ENCODE peak calls at places on chromosomes 16 and 17, in six cellular contexts. J, A, O, V, P and S are unnamed samples.

GRCh38 chr17:19534562-19535149 is 1.0 kb downstream of the SLC47A1 start:
- DNase-seq in V (no peak), O (no peak), A (no peak), J (no peak), P (no peak), S (peak; percentile 85)

GRCh38 chr17:45092932-45093430 is 31.9 kb downstream of the NMT1 start:
- DNase-seq in O (peak; percentile 47), J (no peak), P (peak; percentile 95), A (peak; percentile 99), V (peak; percentile 99), S (peak; percentile 99)

GRCh38 chr16:73010150-73010676 is 37.7 kb downstream of the ZFHX3 start:
- DNase-seq in A (no peak), J (no peak), V (no peak), P (no peak), O (no peak), S (no peak)

GRCh38 chr16:59604331-59604730 is 870.2 kb upstream of the GOT2 start:
- DNase-seq in O (no peak), P (no peak), A (peak; percentile 9), V (no peak), J (no peak), S (no peak)

GRCh38 chr17:73066148-73066884 is 26.2 kb downstream of the SLC39A11 start:
- DNase-seq in A (no peak), J (no peak), O (no peak), P (no peak), V (no peak), S (no peak)

GRCh38 chr16:48125888-48126287 is 29.9 kb downstream of the ABCC12 start:
- DNase-seq in A (no peak), O (no peak), P (no peak), V (no peak), J (no peak), S (peak; percentile 28)

GRCh38 chr17:39235555-39236221 is 9.9 kb upstream of the STAC2 start:
- DNase-seq in O (peak; percentile 45), A (peak; percentile 53), P (no peak), V (peak; percentile 92), J (peak; percentile 26), S (peak; percentile 35)

GRCh38 chr17:75260679-75261335 is 599 bp downstream of the GGA3 start:
- DNase-seq in V (no peak), J (peak; percentile 28), P (no peak), A (no peak), O (no peak), S (no peak)

GRCh38 chr17:1487939-1488825 is 4.3 kb downstream of the MYO1C start:
- DNase-seq in V (peak; percentile 74), O (peak; percentile 89), J (peak; percentile 61), P (peak; percentile 91), A (peak; percentile 80), S (peak; percentile 66)

GRCh38 chr17:68381076-68381900 is 76.0 kb downstream of the WIPI1 start:
- DNase-seq in V (no peak), O (no peak), A (peak; percentile 93), P (no peak), J (no peak), S (peak; percentile 96)

GRCh38 chr17:8162232-8162996 is at the start of gene VAMP2:
- DNase-seq in P (peak; percentile 93), J (peak; percentile 83), V (peak; percentile 56), A (peak; percentile 65), O (peak; percentile 78), S (no peak)

GRCh38 chr16:4323845-4324478 is 8.1 kb downstream of the GLIS2 start:
- DNase-seq in O (peak; percentile 51), A (peak; percentile 60), V (peak; percentile 79), J (no peak), P (peak; percentile 80), S (no peak)

GRCh38 chr17:38509008-38509771 is 80.9 kb downstream of the ARHGAP23 start:
- DNase-seq in J (peak; percentile 48), V (peak; percentile 97), A (peak; percentile 91), P (peak; percentile 88), O (peak; percentile 74), S (peak; percentile 77)

GRCh38 chr16:10616395-10616743 is 36.0 kb upstream of the EMP2 start:
- DNase-seq in P (no peak), O (no peak), J (no peak), A (no peak), V (no peak), S (no peak)

GRCh38 chr16:49057391-49057790 is 224.2 kb downstream of the CBLN1 start:
- DNase-seq in J (no peak), A (no peak), O (no peak), V (no peak), P (no peak), S (no peak)

GRCh38 chr17:65055280-65055707 is 1.2 kb downstream of the GNA13 start:
- DNase-seq in V (no peak), A (no peak), P (no peak), O (no peak), J (no peak), S (no peak)

GRCh38 chr17:66904760-66905637 is 59.5 kb upstream of the CACNG4 start:
- DNase-seq in P (no peak), J (no peak), V (peak; percentile 49), A (peak; percentile 55), O (no peak), S (peak; percentile 66)

GRCh38 chr16:87108941-87109340 is 208.3 kb downstream of the C16orf95 start:
- DNase-seq in J (no peak), P (no peak), V (no peak), A (no peak), O (no peak), S (peak; percentile 60)

GRCh38 chr17:31533546-31534155 is 142.2 kb downstream of the RAB11FIP4 start:
- DNase-seq in J (no peak), P (no peak), V (peak; percentile 79), O (no peak), A (peak; percentile 52), S (peak; percentile 78)

DNA sequence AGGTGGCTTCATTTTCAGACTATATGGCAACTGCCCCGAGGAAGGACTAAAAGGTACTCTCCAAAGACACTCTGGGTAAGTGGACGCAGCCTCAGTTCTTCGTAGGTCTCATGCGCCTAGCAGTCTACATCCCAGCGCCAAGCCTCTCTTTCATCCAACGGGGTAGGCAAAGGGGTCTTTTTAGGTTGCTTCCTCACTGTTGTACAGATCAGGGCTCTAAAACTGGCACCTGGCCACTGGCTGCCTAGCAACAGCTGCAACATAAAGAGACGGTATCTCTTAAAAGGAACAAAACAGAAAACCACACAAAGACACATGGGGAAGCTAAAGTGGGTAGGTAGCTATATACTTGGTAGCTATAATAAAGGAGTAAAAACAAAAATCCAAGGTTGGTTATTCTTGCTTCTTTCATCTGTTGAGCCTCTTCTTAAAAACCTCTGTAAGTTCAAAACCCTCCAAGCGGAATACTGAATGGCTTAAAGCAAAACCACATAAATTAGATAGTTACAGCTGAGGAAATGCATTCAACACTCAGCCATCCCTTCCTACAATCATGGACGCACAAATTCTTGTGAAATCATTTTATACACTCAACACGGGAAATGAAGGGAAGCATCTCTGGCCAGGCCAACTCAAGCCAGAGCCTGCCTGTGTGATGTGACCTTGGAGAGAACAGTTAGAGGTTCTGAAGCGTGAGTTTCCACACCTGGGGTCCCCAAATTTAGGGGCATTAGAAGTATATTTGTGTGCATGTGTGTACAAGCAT is 22.7 kb downstream of the CYTH1 start:
- DNase-seq in J (peak; percentile 73), O (no peak), P (peak; percentile 75), V (no peak), A (peak; percentile 57), S (peak; percentile 72)
- H3K27ac ChIP-seq in J (peak overlapping the region; percentile 95), O (peak overlapping the region; percentile 30), P (no peak overlapping the region), V (no peak overlapping the region), A (no peak overlapping the region), S (no peak overlapping the region)

GRCh38 chr16:30743690-30744089 is 4.5 kb upstream of the PHKG2 start:
- DNase-seq in O (no peak), J (no peak), P (peak; percentile 79), A (no peak), V (no peak), S (no peak)

GRCh38 chr16:30746638-30747160 is 1.5 kb upstream of the PHKG2 start:
- DNase-seq in A (no peak), P (no peak), J (no peak), V (no peak), O (no peak), S (no peak)

GRCh38 chr16:30741461-30741914 is 6.7 kb upstream of the PHKG2 start:
- DNase-seq in P (no peak), V (peak; percentile 93), O (peak; percentile 70), J (no peak), A (peak; percentile 50), S (peak; percentile 89)

GRCh38 chr16:30745082-30745481 is 3.1 kb upstream of the PHKG2 start:
- DNase-seq in O (peak; percentile 59), J (no peak), V (no peak), A (no peak), P (no peak), S (no peak)

DNA sequence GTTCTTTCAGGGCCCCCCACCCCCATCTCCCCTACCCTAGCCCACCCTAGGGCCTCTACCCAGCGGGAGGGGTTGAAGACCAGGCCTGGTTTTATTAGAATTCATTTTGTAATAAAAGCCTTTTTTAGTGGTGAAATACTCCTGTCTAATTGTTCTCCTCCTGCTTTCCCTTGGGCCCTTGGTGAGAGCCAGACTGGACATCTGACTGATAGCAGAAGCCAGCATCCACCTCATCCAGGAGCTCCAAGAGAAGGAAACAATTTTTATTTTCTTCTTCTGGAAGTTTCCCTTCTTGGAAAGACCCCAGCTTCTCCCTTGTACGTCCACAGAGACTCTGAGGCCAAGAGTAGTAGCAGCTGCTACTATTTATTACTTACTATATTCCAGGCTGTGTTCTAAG is 4.1 kb upstream of the PHKG2 start:
- DNase-seq in J (no peak), O (no peak), V (no peak), P (peak; percentile 70), A (no peak), S (no peak)
- H3K27ac ChIP-seq in J (no peak overlapping the region), O (peak overlapping the region; percentile 76), V (no peak overlapping the region), P (peak overlapping the region; percentile 36), A (no peak overlapping the region), S (no peak overlapping the region)

GRCh38 chr17:50152736-50153135 is 2.3 kb upstream of the PPP1R9B start:
- DNase-seq in J (no peak), O (no peak), V (no peak), A (no peak), P (peak; percentile 49), S (no peak)

GRCh38 chr17:50151041-50151936 is 812 bp upstream of the PPP1R9B start:
- DNase-seq in V (peak; percentile 97), P (peak; percentile 95), A (peak; percentile 91), J (peak; percentile 75), O (peak; percentile 94), S (peak; percentile 82)

GRCh38 chr17:50153650-50154575 is 3.4 kb upstream of the PPP1R9B start:
- DNase-seq in P (peak; percentile 87), J (no peak), A (no peak), V (no peak), O (no peak), S (no peak)

GRCh38 chr17:50150354-50151040 is at the start of gene PPP1R9B:
- DNase-seq in V (no peak), J (no peak), A (no peak), O (no peak), P (no peak), S (no peak)

GRCh38 chr17:50151937-50152547 is 1.6 kb upstream of the PPP1R9B start:
- DNase-seq in O (peak; percentile 95), J (peak; percentile 31), V (peak; percentile 99), A (peak; percentile 90), P (peak; percentile 86), S (peak; percentile 80)
- H3K27ac ChIP-seq in O (peak overlapping the region; percentile 91), J (peak overlapping the region; percentile 70), V (peak overlapping the region; percentile 96), A (peak overlapping the region; percentile 83), P (peak overlapping the region; percentile 83), S (peak overlapping the region; percentile 52)

DNA sequence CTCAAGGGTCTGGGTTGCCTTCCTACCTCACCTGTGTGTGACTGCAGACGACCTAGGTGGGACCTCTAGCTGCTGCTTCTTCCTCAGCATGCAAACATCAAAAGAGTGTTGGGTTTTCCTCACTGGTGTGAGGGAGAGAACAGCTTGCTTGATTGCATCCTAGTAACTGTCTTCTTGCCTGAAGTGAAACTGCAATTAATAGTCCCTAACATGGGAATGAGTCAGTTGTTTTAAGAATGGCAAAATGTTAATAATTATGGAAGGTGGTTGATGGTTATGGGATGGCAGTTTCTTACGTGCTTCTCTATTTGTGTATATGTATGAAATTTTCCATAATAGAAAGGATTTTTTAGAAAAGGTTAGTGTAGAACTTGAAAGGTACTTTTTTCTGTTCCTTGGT is 5.9 kb downstream of the POLR2C start:
- DNase-seq in V (no peak), J (no peak), O (no peak), A (no peak), P (no peak), S (no peak)
- H3K27ac ChIP-seq in V (peak overlapping the region; percentile 96), J (no peak overlapping the region), O (no peak overlapping the region), A (no peak overlapping the region), P (no peak overlapping the region), S (no peak overlapping the region)